ENCODE peak calls at places on chromosomes 3 and 15, in four cellular contexts. I, T, G and A are unnamed samples.

GRCh38 chr3:151926956-151927355 is 53.5 kb downstream of the SUCNR1 start:
- DNase-seq in T (no peak), G (no peak), I (no peak), A (no peak)

GRCh38 chr3:58329150-58329921 is 3.4 kb upstream of the PXK start:
- DNase-seq in T (no peak), G (no peak), I (no peak), A (peak; percentile 66)

GRCh38 chr3:65484964-65485363 is 553.8 kb downstream of the MAGI1 start:
- DNase-seq in T (no peak), G (no peak), I (no peak), A (no peak)

GRCh38 chr15:67185051-67185450 is 69.4 kb downstream of the AAGAB start:
- DNase-seq in G (no peak), T (no peak), I (no peak), A (no peak)

GRCh38 chr3:38325256-38325655 is 21.3 kb upstream of the XYLB start:
- DNase-seq in T (no peak), G (peak; percentile 28), I (no peak), A (no peak)

GRCh38 chr3:30962493-30962892 is 68.0 kb upstream of the GADL1 start:
- DNase-seq in I (no peak), G (no peak), T (no peak), A (no peak)

GRCh38 chr15:67823371-67824156 is 1.7 kb upstream of the SKOR1 start:
- DNase-seq in I (no peak), T (no peak), G (peak; percentile 55), A (peak; percentile 62)

GRCh38 chr15:62775932-62776331 is 266.6 kb upstream of the TPM1 start:
- DNase-seq in I (no peak), T (no peak), G (no peak), A (no peak)

GRCh38 chr3:124747111-124747981 is 17.1 kb downstream of the UMPS start:
- DNase-seq in I (no peak), G (no peak), T (no peak), A (no peak)

GRCh38 chr3:46907960-46908293 is 30.4 kb downstream of the PTH1R start:
- DNase-seq in G (no peak), T (no peak), I (no peak), A (no peak)

GRCh38 chr3:122824465-122825379 is 29.9 kb downstream of the SLC49A4 start:
- DNase-seq in G (no peak), I (no peak), T (no peak), A (no peak)

GRCh38 chr3:5888845-5889244 is 701.3 kb downstream of the EDEM1 start:
- DNase-seq in I (no peak), T (no peak), G (no peak), A (no peak)

GRCh38 chr3:5891721-5892120 is 704.2 kb downstream of the EDEM1 start:
- DNase-seq in T (no peak), G (no peak), I (no peak), A (no peak)
- TF ChIP-seq CBX5 in T (no peak), G (no peak), I (no peak), A (no peak)

DNA sequence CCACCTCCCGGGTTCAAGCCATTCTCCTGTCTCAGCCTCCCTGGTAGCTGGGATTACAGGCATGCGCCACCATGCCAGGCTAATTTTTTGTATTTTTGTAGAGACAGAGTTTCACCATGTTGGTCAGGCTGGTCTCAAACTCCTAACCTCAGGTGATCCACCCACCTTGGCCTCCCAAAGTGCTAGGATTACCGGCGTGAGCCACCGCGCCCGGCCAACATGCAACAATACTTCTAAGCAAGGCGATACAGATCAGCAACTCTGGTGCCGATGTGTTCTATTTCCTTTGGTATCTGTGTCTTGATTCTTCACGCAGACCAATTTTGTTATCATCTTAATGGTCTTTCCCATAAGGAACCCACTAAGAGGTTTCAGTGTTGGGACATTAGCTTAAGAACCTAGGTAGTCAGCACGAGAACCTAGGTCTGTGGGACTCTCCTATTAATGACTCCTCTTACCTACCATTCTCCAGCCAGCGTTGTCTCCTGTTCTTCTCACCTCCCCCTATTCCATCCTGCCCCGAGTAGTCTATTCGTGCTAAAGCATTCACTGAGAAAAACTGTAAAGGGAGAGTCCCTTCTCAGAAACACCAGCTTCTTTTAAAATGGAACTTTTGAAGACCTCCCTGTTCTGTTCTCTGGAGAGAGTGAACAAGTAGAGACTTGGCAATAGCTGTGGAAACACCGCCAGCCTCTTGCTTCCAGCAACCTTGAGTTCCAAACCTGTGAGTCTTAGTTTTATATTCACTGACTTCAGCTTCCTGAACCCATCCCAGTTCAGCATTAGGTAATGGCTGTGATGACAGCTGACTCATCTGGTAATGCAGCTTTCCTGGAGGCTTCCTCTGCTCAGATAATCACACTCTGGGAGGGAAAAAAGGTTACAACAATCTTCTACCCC is 61.2 kb downstream of the TSC22D2 start:
- DNase-seq in I (peak; percentile 39), T (no peak), G (no peak), A (peak; percentile 89)
- TF ChIP-seq CBX5 in I (no peak), T (no peak), G (no peak), A (no peak)

GRCh38 chr3:50388720-50389352 is 29.5 kb upstream of the TMEM115 start:
- DNase-seq in G (no peak), I (no peak), T (no peak), A (no peak)
- TF ChIP-seq CBX5 in G (no peak), I (no peak), T (no peak), A (no peak)

GRCh38 chr15:99437315-99438221 is 128.2 kb upstream of the MEF2A start:
- DNase-seq in G (peak; percentile 45), T (no peak), I (no peak), A (no peak)
- TF ChIP-seq CBX5 in G (no peak), T (no peak), I (no peak), A (no peak)

GRCh38 chr15:64678126-64678819 is 97.1 kb downstream of the RBPMS2 start:
- DNase-seq in I (no peak), G (no peak), T (no peak), A (no peak)
- TF ChIP-seq CBX5 in I (no peak), G (no peak), T (no peak), A (no peak)

GRCh38 chr3:60633644-60634043 is 617.6 kb downstream of the FHIT start:
- DNase-seq in I (no peak), T (no peak), G (no peak), A (no peak)
- TF ChIP-seq CBX5 in I (no peak), T (no peak), G (no peak), A (no peak)

GRCh38 chr3:39814007-39814406 is 4.6 kb downstream of the MYRIP start:
- DNase-seq in I (no peak), G (no peak), T (no peak), A (no peak)
- TF ChIP-seq CBX5 in I (no peak), G (no peak), T (no peak), A (no peak)

DNA sequence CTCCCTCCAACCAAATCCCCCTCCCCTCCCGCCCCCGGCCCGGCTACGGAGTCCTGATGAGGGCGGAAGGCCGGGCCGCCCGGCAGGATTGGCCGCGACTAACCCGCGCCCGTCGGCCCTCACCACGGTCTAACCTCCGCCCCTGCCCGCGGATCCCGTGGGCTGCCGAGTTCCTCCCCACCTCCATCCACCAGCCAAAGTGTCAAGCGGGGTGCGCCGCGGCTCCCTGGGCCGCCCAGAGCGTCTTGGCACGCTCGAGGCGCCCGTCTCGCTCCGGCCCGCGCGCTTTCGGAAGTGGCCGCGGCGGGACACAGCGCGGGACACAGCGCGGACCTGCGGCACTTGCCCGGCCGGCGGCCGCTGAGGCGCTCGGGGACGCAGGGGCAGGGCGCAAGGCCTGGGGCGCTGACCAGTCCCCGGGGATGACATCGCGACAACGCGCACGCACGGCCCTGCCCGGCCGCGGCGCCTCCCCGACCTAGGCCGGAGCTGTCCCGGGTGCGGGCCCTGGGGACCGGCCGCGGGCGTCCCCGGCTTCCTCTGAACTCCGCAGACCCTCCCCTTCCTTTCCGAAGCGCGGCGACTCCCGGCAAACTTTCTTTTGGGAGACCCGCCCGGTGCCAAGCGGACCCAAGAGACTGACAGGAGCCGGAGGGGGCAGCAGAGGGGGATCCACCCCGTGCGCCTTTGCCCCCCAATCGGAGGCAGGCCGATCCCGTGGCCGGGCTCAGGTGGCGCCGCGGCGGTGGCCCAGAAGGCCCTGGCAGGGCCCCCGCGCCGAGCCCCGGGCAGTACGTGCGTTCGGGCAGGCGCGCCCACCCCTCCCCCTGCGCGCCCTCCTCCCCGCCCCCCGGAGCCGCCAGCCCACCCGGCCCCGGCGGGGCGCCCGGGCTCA is 112.8 kb upstream of the ICE2 start:
- DNase-seq in I (no peak), G (peak; percentile 80), T (no peak), A (no peak)
- TF ChIP-seq CBX5 in I (no peak), G (no peak), T (no peak), A (no peak)

DNA sequence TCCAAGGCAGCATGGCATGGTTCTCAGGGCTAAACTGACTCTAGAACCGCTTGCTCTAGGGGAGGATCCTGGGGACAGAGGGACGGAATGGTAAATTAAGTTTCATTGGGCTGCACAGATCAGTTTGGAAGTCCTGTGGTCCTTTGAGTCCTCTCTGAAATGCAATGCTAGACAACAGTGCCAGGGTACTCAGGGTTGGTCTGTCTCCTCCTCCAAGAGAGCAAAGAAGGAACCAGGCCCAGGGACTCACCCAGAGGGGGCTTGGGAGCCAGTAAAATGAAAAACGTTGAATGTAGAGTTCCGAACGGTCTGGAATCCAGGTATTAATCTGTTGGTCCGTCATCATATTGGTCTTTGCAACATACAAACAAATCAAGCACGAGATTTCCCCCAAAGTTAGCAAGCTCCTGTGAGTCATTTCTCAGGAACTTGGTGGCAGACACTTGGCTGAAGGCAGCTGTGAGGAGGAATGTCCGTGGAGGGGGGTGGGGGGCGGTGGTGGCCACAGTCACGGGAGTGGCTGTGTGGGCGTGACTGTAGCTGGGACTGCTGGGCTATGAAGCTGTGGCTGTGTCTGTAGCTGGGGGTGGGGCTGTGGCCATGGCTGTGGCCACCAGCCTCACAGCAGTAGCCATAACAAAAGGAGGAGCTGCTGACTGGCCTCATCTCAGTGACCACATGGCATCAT is 361.0 kb downstream of the SHQ1 start:
- DNase-seq in G (no peak), T (no peak), I (peak; percentile 5), A (peak; percentile 80)
- TF ChIP-seq CBX5 in G (no peak), T (peak; percentile 33), I (no peak), A (no peak)